ENCODE peak calls at places on chromosomes 4 and X, in nine cellular contexts. F, V, P, N, D, Z, X, M and U are unnamed samples.

GRCh38 chrX:154308108-154308946 is 12.7 kb downstream of the TKTL1 start:
- DNase-seq in F (peak), N (no peak), X (peak), Z (no peak), M (peak), P (peak), D (peak), V (peak), U (peak)

GRCh38 chr4:74174421-74174820 is 16.5 kb downstream of the MTHFD2L start:
- DNase-seq in Z (no peak), N (no peak), M (no peak), F (no peak), D (no peak), V (no peak), X (no peak), P (no peak), U (no peak)

GRCh38 chr4:87502580-87503238 is 26.5 kb downstream of the SPARCL1 start:
- DNase-seq in M (no peak), V (no peak), X (peak), D (no peak), P (no peak), N (no peak), F (no peak), Z (no peak), U (no peak)

GRCh38 chr4:176849076-176849475 is 56.4 kb upstream of the VEGFC start:
- DNase-seq in X (no peak), M (no peak), Z (no peak), D (no peak), P (no peak), V (no peak), F (no peak), N (no peak), U (no peak)

GRCh38 chr4:122826596-122827257 is at the start of gene FGF2:
- DNase-seq in F (peak), Z (peak), P (peak), N (peak), D (peak), X (peak), M (peak), V (peak), U (peak)

GRCh38 chr4:7646384-7647061 is 211.8 kb upstream of the PSAPL1 start:
- DNase-seq in N (no peak), V (no peak), F (no peak), D (no peak), X (peak), Z (no peak), P (no peak), M (peak), U (no peak)

GRCh38 chr4:159191989-159192388 is 89.1 kb downstream of the RAPGEF2 start:
- DNase-seq in X (peak), Z (no peak), V (no peak), M (peak), P (no peak), F (no peak), D (no peak), N (no peak), U (no peak)

GRCh38 chr4:23839279-23839678 is 50.6 kb downstream of the PPARGC1A start:
- DNase-seq in F (no peak), P (no peak), N (no peak), X (no peak), Z (no peak), M (no peak), V (no peak), D (no peak), U (no peak)

GRCh38 chrX:134803551-134804183 is 145.4 kb upstream of the PLAC1 start:
- DNase-seq in V (no peak), F (no peak), D (peak), P (no peak), X (no peak), N (no peak), M (no peak), Z (no peak), U (no peak)